ENCODE peak calls at places on chromosomes 4 and X, in seven cellular contexts. N, D, Y, Q, H, U and L are unnamed samples.

GRCh38 chrX:137915466-137915865 is 349.5 kb downstream of the ZIC3 start:
- DNase-seq in Y (no peak), U (no peak), N (no peak), D (no peak), Q (no peak), H (no peak), L (no peak)

GRCh38 chr4:76550966-76551780 is 116.1 kb downstream of the SHROOM3 start:
- DNase-seq in H (no peak), U (no peak), Y (no peak), N (no peak), Q (no peak), D (no peak), L (no peak)

GRCh38 chr4:123217676-123218075 is 178.9 kb upstream of the SPRY1 start:
- DNase-seq in Y (no peak), D (no peak), H (no peak), Q (no peak), U (no peak), N (no peak), L (no peak)

GRCh38 chrX:68261060-68261672 is 172.1 kb downstream of the OPHN1 start:
- DNase-seq in U (no peak), N (no peak), H (no peak), Y (no peak), D (no peak), Q (no peak), L (no peak)

GRCh38 chr4:71025654-71026053 is 32.2 kb downstream of the DCK start:
- DNase-seq in Y (no peak), D (no peak), N (no peak), Q (no peak), U (no peak), H (no peak), L (no peak)

GRCh38 chrX:36804066-36804465 is 204.1 kb upstream of the FAM47C start:
- DNase-seq in Y (no peak), N (no peak), D (no peak), Q (no peak), U (no peak), H (no peak), L (no peak)

GRCh38 chrX:150984164-150984824 is 1.2 kb downstream of the HMGB3 start:
- DNase-seq in U (no peak), H (no peak), D (peak), Q (no peak), Y (no peak), N (no peak), L (no peak)

GRCh38 chr4:142324572-142324971 is 521.5 kb downstream of the INPP4B start:
- DNase-seq in N (no peak), H (no peak), D (no peak), Y (no peak), Q (no peak), U (no peak), L (no peak)

GRCh38 chr4:566035-566434 is 10.1 kb downstream of the TMEM271 start:
- DNase-seq in D (no peak), Y (no peak), Q (no peak), U (no peak), H (no peak), N (no peak), L (no peak)

GRCh38 chrX:16524327-16524726 is 125.6 kb upstream of the S100G start:
- DNase-seq in Q (no peak), U (no peak), H (no peak), D (no peak), Y (no peak), N (no peak), L (no peak)

GRCh38 chr4:74543983-74544382 is 99.0 kb downstream of the AREG start:
- DNase-seq in H (no peak), N (peak), Q (no peak), D (no peak), U (no peak), Y (no peak), L (no peak)

GRCh38 chr4:147174561-147174960 is 228.9 kb upstream of the TTC29 start:
- DNase-seq in N (no peak), Y (no peak), H (no peak), U (no peak), Q (no peak), D (no peak), L (no peak)

GRCh38 chr4:186144596-186145569 is 40.4 kb downstream of the FAM149A start:
- DNase-seq in H (peak), Y (no peak), N (no peak), U (peak), Q (peak), D (no peak), L (peak)

GRCh38 chr4:9762823-9763475 is 18.5 kb upstream of the DRD5 start:
- DNase-seq in Q (peak), Y (peak), N (peak), H (no peak), D (peak), U (peak), L (no peak)

GRCh38 chr4:79227896-79228295 is 98.0 kb downstream of the NAA11 start:
- DNase-seq in U (no peak), H (no peak), Y (no peak), N (no peak), Q (no peak), D (no peak), L (peak)

GRCh38 chrX:12903646-12904045 is 2.8 kb upstream of the TLR8 start:
- DNase-seq in Y (peak), D (no peak), U (no peak), N (no peak), H (no peak), Q (no peak), L (no peak)

GRCh38 chrX:155329293-155329692 is 5.1 kb downstream of the CLIC2 start:
- DNase-seq in H (no peak), D (no peak), U (no peak), Q (no peak), N (no peak), Y (no peak), L (no peak)

GRCh38 chrX:155330992-155331391 is 3.4 kb downstream of the CLIC2 start:
- DNase-seq in D (no peak), N (no peak), U (no peak), Y (no peak), Q (no peak), H (no peak), L (no peak)

GRCh38 chrX:155333701-155334100 is 713 bp downstream of the CLIC2 start:
- DNase-seq in N (no peak), U (no peak), D (no peak), H (no peak), Y (no peak), Q (no peak), L (no peak)

DNA sequence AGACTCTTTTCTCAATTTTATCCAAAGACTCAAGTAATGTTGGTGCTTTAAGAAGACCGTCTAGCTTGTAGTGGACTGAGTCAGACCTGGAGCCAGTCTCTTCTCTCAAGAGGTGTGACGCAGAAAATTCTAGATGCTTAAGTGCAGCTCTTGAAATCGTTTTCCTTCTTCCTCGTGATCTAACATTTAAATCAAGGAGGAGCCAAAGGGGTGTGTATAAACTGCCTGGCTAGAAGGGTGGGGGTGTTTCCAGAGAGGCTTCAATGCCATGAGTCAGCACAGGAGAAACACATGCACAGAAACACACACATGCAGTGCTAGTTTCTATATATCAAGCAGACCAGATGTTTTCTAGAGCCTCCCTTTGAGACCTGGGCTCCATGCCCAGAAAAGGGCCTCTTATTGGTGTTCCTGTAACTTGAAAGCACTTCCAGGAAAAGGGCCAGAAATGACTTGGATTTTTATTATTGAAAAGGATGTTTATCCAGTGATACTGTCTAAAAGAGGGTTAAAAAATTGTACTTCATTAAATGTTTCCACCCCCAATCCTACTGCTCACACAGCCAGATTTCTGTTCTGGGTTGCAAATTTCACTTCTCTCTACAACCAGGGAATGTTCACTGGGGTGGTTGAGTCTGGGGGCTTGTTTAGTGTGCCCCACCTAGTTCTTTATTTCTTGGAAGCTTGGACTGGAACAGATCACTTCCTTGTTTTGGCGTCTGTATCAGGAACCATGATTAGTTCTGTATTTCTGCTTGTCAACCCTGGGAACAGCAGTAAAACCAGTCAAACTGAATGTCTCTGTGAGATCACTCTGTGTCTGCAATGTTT is at the start of gene CLIC2:
- DNase-seq in N (peak), Q (no peak), D (no peak), U (peak), Y (peak), H (peak), L (peak)
- H3K4me3 ChIP-seq in N (no peak), Q (no peak), D (no peak), U (peak), Y (no peak), H (peak), L (peak)

DNA sequence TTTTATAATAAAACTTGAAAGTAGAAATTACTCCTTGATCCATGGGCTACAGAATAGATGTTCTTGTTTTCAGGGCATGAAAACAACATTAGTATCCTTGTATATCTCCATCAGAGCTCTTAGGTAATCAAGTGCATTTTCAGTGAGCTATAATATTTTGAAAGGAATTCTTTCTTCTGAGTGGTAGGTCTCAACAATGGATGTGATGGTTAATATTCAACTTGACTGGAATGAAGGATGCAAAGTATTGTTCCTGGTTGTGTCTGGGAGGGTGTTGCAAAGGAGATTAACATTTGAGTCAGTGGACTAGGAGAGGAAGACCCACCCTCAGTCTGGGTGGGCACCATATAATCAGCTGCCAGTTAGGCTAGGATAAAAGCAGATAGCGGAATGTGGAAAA is 100.1 kb downstream of the LCORL start:
- DNase-seq in Y (no peak), D (no peak), H (no peak), N (no peak), U (no peak), Q (no peak), L (no peak)
- H3K4me3 ChIP-seq in Y (no peak), D (no peak), H (no peak), N (no peak), U (no peak), Q (no peak), L (no peak)

GRCh38 chrX:66015152-66015827 is 24.6 kb downstream of the VSIG4 start:
- DNase-seq in U (peak), Q (no peak), D (no peak), H (peak), Y (no peak), N (no peak), L (peak)
- H3K4me3 ChIP-seq in U (peak), Q (no peak), D (peak), H (peak), Y (no peak), N (no peak), L (peak)

DNA sequence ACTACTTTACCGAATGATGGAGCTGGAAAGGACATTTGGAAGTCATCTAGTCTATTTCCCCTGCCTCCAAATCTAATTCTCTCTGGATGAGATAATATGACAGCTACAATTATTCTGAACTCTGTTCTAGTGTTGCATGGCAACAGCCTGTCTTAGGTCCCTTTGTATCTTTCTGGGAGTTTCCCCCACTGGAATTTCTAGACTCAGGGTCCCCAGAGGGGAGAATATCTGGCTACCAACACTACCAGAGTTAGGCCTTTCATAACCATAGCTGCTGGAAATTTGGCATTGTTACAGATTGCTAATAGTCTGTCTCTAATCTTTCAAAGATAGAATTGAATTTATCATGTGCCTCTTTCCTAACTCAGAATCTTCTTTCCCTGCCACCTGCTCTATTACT is 4.5 kb downstream of the MSN start:
- DNase-seq in H (no peak), U (no peak), N (no peak), Y (no peak), D (no peak), Q (no peak), L (no peak)
- H3K4me3 ChIP-seq in H (peak), U (peak), N (no peak), Y (peak), D (peak), Q (no peak), L (peak)

GRCh38 chr4:150510176-150510875 is 71.6 kb upstream of the MAB21L2 start:
- DNase-seq in N (peak), D (no peak), Y (peak), H (no peak), U (no peak), Q (no peak), L (no peak)
- H3K4me3 ChIP-seq in N (no peak), D (no peak), Y (no peak), H (no peak), U (peak), Q (no peak), L (peak)

GRCh38 chr4:168655182-168655581 is 158.3 kb downstream of the PALLD start:
- DNase-seq in Q (no peak), H (no peak), D (no peak), Y (no peak), N (no peak), U (no peak), L (no peak)

GRCh38 chr4:168651864-168652263 is 155.0 kb downstream of the PALLD start:
- DNase-seq in N (no peak), H (no peak), Q (no peak), Y (no peak), U (no peak), D (no peak), L (no peak)

GRCh38 chr4:168651374-168651773 is 154.5 kb downstream of the PALLD start:
- DNase-seq in U (no peak), H (no peak), D (no peak), Q (no peak), N (no peak), Y (no peak), L (no peak)

GRCh38 chr4:168654206-168655174 is 157.6 kb downstream of the PALLD start:
- DNase-seq in U (peak), D (no peak), N (no peak), Q (no peak), H (no peak), Y (no peak), L (no peak)

GRCh38 chr4:168652818-168653217 is 156.0 kb downstream of the PALLD start:
- DNase-seq in Y (no peak), H (no peak), U (no peak), Q (no peak), D (no peak), N (no peak), L (no peak)
- H3K4me3 ChIP-seq in Y (no peak), H (no peak), U (no peak), Q (no peak), D (no peak), N (no peak), L (no peak)

GRCh38 chr4:97504713-97505112 is 638.6 kb downstream of the STPG2 start:
- DNase-seq in U (no peak), H (no peak), Y (no peak), N (no peak), D (no peak), Q (no peak), L (no peak)
- H3K4me3 ChIP-seq in U (no peak), H (no peak), Y (no peak), N (no peak), D (no peak), Q (no peak), L (no peak)

DNA sequence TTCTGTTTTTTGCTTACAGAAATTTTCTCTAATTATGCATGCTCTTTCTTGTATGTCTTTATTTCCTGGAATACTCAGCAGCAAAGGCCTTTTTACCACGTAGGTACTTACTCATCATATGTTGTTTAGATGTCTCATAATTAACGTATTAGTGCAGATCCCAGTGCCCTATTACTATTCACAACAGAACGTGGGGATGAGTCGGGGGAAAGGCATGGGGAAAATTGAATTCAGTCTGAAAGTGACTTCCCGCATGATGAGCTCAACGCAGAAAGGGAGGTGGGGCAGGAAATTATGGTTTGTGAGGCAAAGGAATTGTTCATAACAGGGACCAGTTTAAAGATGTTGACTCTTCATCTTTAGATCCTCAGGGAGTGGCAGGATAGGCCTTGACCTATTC is 1.9 kb upstream of the TMPRSS11D start:
- DNase-seq in Q (no peak), N (peak), D (no peak), H (no peak), Y (peak), U (no peak), L (no peak)
- H3K4me3 ChIP-seq in Q (no peak), N (no peak), D (no peak), H (no peak), Y (no peak), U (no peak), L (no peak)